ENCODE peak calls at places on chromosomes 2 and 18, in seven cellular contexts. H is activated CD8-positive, alpha-beta memory T cell treated with anti-CD3 and anti-CD28 coated beads, Interleukin-2, amount 50 U/mL, for 4 hours; Q is astrocyte; J is bronchial epithelial cell; C is trophoblast cell; M is EH; S is iris pigment epithelial cell. E is an unnamed sample.

GRCh38 chr2:100818606-100819364 is 1.2 kb upstream of the NPAS2 start:
- DNase-seq in H (peak), Q (peak), J (peak), C (no peak), M (peak), S (peak), E (peak)

GRCh38 chr2:73998451-73998850 is 13.7 kb downstream of the TET3 start:
- DNase-seq in H (no peak), Q (no peak), J (no peak), C (no peak), M (no peak), S (no peak), E (no peak)

GRCh38 chr2:16948073-16948472 is 282.4 kb upstream of the CYRIA start:
- DNase-seq in H (no peak), Q (no peak), J (no peak), C (no peak), M (no peak), S (no peak), E (peak)

GRCh38 chr2:46574457-46575354 is 95.3 kb downstream of the TMEM247 start:
- DNase-seq in H (no peak), Q (no peak), J (no peak), C (no peak), M (peak), S (peak), E (no peak)

GRCh38 chr2:101750688-101751087 is 53.2 kb downstream of the MAP4K4 start:
- DNase-seq in H (no peak), Q (no peak), J (no peak), C (no peak), M (no peak), S (no peak), E (no peak)

GRCh38 chr2:189851174-189851826 is 67.0 kb downstream of the PMS1 start:
- DNase-seq in H (no peak), Q (no peak), J (no peak), C (no peak), M (no peak), S (no peak), E (no peak)

GRCh38 chr2:28639836-28640235 is 111.8 kb upstream of the PPP1CB start:
- DNase-seq in H (no peak), Q (no peak), J (peak), C (peak), M (no peak), S (peak), E (no peak)

GRCh38 chr2:147806846-147807245 is 38.0 kb upstream of the ACVR2A start:
- DNase-seq in H (no peak), Q (peak), J (no peak), C (peak), M (peak), S (peak), E (no peak)

GRCh38 chr2:104026726-104027125 is 827.2 kb upstream of the POU3F3 start:
- DNase-seq in H (no peak), Q (no peak), J (no peak), C (no peak), M (no peak), S (no peak), E (no peak)

GRCh38 chr2:10555810-10556111 is 107.6 kb upstream of the ODC1 start:
- DNase-seq in H (no peak), Q (no peak), J (no peak), C (no peak), M (no peak), S (no peak), E (no peak)

GRCh38 chr2:61255580-61256437 is 93.8 kb downstream of the C2orf74 start:
- DNase-seq in H (no peak), Q (peak), J (peak), C (peak), M (peak), S (peak), E (no peak)

GRCh38 chr18:3246636-3247242 is 862 bp upstream of the MYL12A start:
- DNase-seq in H (no peak), Q (no peak), J (no peak), C (no peak), M (no peak), S (no peak), E (peak)

GRCh38 chr2:30217644-30218361 is 13.5 kb upstream of the LBH start:
- DNase-seq in H (no peak), Q (peak), J (peak), C (peak), M (no peak), S (no peak), E (no peak)

GRCh38 chr2:204127238-204127637 is 190.7 kb downstream of the ICOS start:
- DNase-seq in H (no peak), Q (peak), J (no peak), C (no peak), M (peak), S (peak), E (no peak)

GRCh38 chr18:12862467-12862866 is 21.6 kb downstream of the PTPN2 start:
- DNase-seq in H (no peak), Q (peak), J (peak), C (peak), M (no peak), S (no peak), E (peak)

GRCh38 chr2:88136817-88137216 is 9.0 kb upstream of the FABP1 start:
- DNase-seq in H (no peak), Q (no peak), J (no peak), C (no peak), M (no peak), S (no peak), E (no peak)

GRCh38 chr18:37184209-37184868 is 355.4 kb downstream of the KIAA1328 start:
- DNase-seq in H (no peak), Q (no peak), J (no peak), C (no peak), M (no peak), S (no peak), E (no peak)

GRCh38 chr2:26495705-26496271 is 17.9 kb upstream of the OTOF start:
- DNase-seq in H (no peak), Q (peak), J (no peak), C (no peak), M (no peak), S (no peak), E (peak)

GRCh38 chr2:189561371-189561948 is 19.1 kb downstream of the SLC40A1 start:
- DNase-seq in H (no peak), Q (no peak), J (no peak), C (no peak), M (no peak), S (no peak), E (no peak)

GRCh38 chr2:202944816-202945215 is 32.7 kb downstream of the CARF start:
- DNase-seq in H (no peak), Q (peak), J (no peak), C (no peak), M (peak), S (peak), E (no peak)

GRCh38 chr18:644395-645004 is 13.0 kb upstream of the TYMS start:
- DNase-seq in H (no peak), Q (no peak), J (no peak), C (no peak), M (no peak), S (no peak), E (no peak)

GRCh38 chr2:176479961-176480360 is 210.7 kb downstream of the MTX2 start:
- DNase-seq in H (no peak), Q (no peak), J (no peak), C (no peak), M (no peak), S (no peak), E (no peak)

GRCh38 chr2:200662727-200663126 is 76.9 kb downstream of the AOX1 start:
- DNase-seq in H (no peak), Q (peak), J (peak), C (peak), M (peak), S (peak), E (no peak)

GRCh38 chr2:39416172-39416571 is 20.9 kb downstream of the MAP4K3 start:
- DNase-seq in H (no peak), Q (peak), J (no peak), C (no peak), M (peak), S (peak), E (no peak)

GRCh38 chr2:112939425-112939824 is 28.5 kb downstream of the IL37 start:
- DNase-seq in H (no peak), Q (no peak), J (no peak), C (no peak), M (no peak), S (no peak), E (no peak)

GRCh38 chr2:225010804-225011203 is 31.5 kb downstream of the DOCK10 start:
- DNase-seq in H (no peak), Q (peak), J (peak), C (peak), M (peak), S (peak), E (no peak)

GRCh38 chr2:101307950-101308431 is 510 bp downstream of the RNF149 start:
- DNase-seq in H (peak), Q (no peak), J (no peak), C (no peak), M (peak), S (peak), E (peak)

GRCh38 chr18:55900380-55900779 is 312.4 kb upstream of the TCF4 start:
- DNase-seq in H (no peak), Q (peak), J (no peak), C (no peak), M (peak), S (peak), E (no peak)

GRCh38 chr2:218582085-218582484 is 13.4 kb downstream of the CNOT9 start:
- DNase-seq in H (no peak), Q (peak), J (peak), C (no peak), M (peak), S (peak), E (no peak)

GRCh38 chr2:98608962-98609604 is 694 bp downstream of the UNC50 start:
- DNase-seq in H (no peak), Q (peak), J (no peak), C (peak), M (peak), S (peak), E (no peak)

E was measured in HAP-1.